ENCODE peak calls at places on chromosome 2, in six cellular contexts. One of them, this sample, is unnamed.
A peak's percentile ranks its signal among the peaks of the same experiment; 100 is the strongest.

GRCh38 chr2:190791983-190792575 is 88.5 kb upstream of the GLS start:
- DNase-seq in astrocyte: no peak
- DNase-seq in fibroblast of lung: peak; percentile 11
- DNase-seq in IMR-90: peak; percentile 26
- DNase-seq in GM23248: no peak
- DNase-seq in HCT116: no peak
- DNase-seq in this sample: no peak

GRCh38 chr2:45908316-45909150 is 257.1 kb downstream of the PRKCE start:
- DNase-seq in astrocyte: no peak
- DNase-seq in fibroblast of lung: no peak
- DNase-seq in IMR-90: no peak
- DNase-seq in GM23248: peak; percentile 39
- DNase-seq in HCT116: no peak
- DNase-seq in this sample: no peak

GRCh38 chr2:66134113-66134730 is 300.7 kb upstream of the MEIS1 start:
- DNase-seq in astrocyte: no peak
- DNase-seq in fibroblast of lung: no peak
- DNase-seq in IMR-90: no peak
- DNase-seq in GM23248: no peak
- DNase-seq in HCT116: no peak
- DNase-seq in this sample: no peak

GRCh38 chr2:28586864-28587263 is 91.0 kb downstream of the PLB1 start:
- DNase-seq in astrocyte: no peak
- DNase-seq in fibroblast of lung: no peak
- DNase-seq in IMR-90: no peak
- DNase-seq in GM23248: no peak
- DNase-seq in HCT116: no peak
- DNase-seq in this sample: no peak

GRCh38 chr2:124437811-124438210 is 412.7 kb downstream of the CNTNAP5 start:
- DNase-seq in astrocyte: no peak
- DNase-seq in fibroblast of lung: no peak
- DNase-seq in IMR-90: no peak
- DNase-seq in GM23248: no peak
- DNase-seq in HCT116: no peak
- DNase-seq in this sample: no peak

GRCh38 chr2:165898381-165898780 is 55.2 kb downstream of the TTC21B start:
- DNase-seq in astrocyte: no peak
- DNase-seq in fibroblast of lung: no peak
- DNase-seq in IMR-90: peak; percentile 28
- DNase-seq in GM23248: peak; percentile 24
- DNase-seq in HCT116: no peak
- DNase-seq in this sample: no peak

GRCh38 chr2:19579466-19579865 is 221.0 kb upstream of the OSR1 start:
- DNase-seq in astrocyte: no peak
- DNase-seq in fibroblast of lung: no peak
- DNase-seq in IMR-90: no peak
- DNase-seq in GM23248: peak; percentile 13
- DNase-seq in HCT116: no peak
- DNase-seq in this sample: no peak

GRCh38 chr2:225041210-225041870 is 928 bp downstream of the DOCK10 start:
- DNase-seq in astrocyte: peak; percentile 48
- DNase-seq in fibroblast of lung: peak; percentile 56
- DNase-seq in IMR-90: peak; percentile 62
- DNase-seq in GM23248: peak; percentile 67
- DNase-seq in HCT116: no peak
- DNase-seq in this sample: no peak

GRCh38 chr2:191020742-191021381 is 6.9 kb upstream of the STAT1 start:
- DNase-seq in astrocyte: peak; percentile 83
- DNase-seq in fibroblast of lung: peak; percentile 91
- DNase-seq in IMR-90: peak; percentile 93
- DNase-seq in GM23248: peak; percentile 93
- DNase-seq in HCT116: no peak
- DNase-seq in this sample: no peak

GRCh38 chr2:129199501-129199900 is 780.0 kb upstream of the RAB6C start:
- DNase-seq in astrocyte: no peak
- DNase-seq in fibroblast of lung: no peak
- DNase-seq in IMR-90: no peak
- DNase-seq in GM23248: no peak
- DNase-seq in HCT116: no peak
- DNase-seq in this sample: no peak

GRCh38 chr2:27857417-27858172 is 32.6 kb downstream of the RBKS start:
- DNase-seq in astrocyte: peak; percentile 82
- DNase-seq in fibroblast of lung: no peak
- DNase-seq in IMR-90: peak; percentile 62
- DNase-seq in GM23248: peak; percentile 95
- DNase-seq in HCT116: no peak
- DNase-seq in this sample: no peak

GRCh38 chr2:215960825-215961224 is 52.5 kb downstream of the MREG start:
- DNase-seq in astrocyte: no peak
- DNase-seq in fibroblast of lung: no peak
- DNase-seq in IMR-90: no peak
- DNase-seq in GM23248: no peak
- DNase-seq in HCT116: no peak
- DNase-seq in this sample: no peak

GRCh38 chr2:69754633-69755032 is 12.7 kb downstream of the ANXA4 start:
- DNase-seq in astrocyte: no peak
- DNase-seq in fibroblast of lung: no peak
- DNase-seq in IMR-90: no peak
- DNase-seq in GM23248: peak; percentile 30
- DNase-seq in HCT116: no peak
- DNase-seq in this sample: no peak

GRCh38 chr2:27016801-27017325 is 15.9 kb upstream of the TMEM214 start:
- DNase-seq in astrocyte: peak; percentile 49
- DNase-seq in fibroblast of lung: peak; percentile 80
- DNase-seq in IMR-90: peak; percentile 77
- DNase-seq in GM23248: peak; percentile 84
- DNase-seq in HCT116: peak; percentile 50
- DNase-seq in this sample: peak; percentile 81

GRCh38 chr2:64212346-64212745 is 68.1 kb upstream of the PELI1 start:
- DNase-seq in astrocyte: peak; percentile 94
- DNase-seq in fibroblast of lung: peak; percentile 66
- DNase-seq in IMR-90: peak; percentile 45
- DNase-seq in GM23248: peak; percentile 73
- DNase-seq in HCT116: no peak
- DNase-seq in this sample: no peak

GRCh38 chr2:240405654-240406313 is 29.7 kb upstream of the GPC1 start:
- DNase-seq in astrocyte: no peak
- DNase-seq in fibroblast of lung: no peak
- DNase-seq in IMR-90: no peak
- DNase-seq in GM23248: no peak
- DNase-seq in HCT116: no peak
- DNase-seq in this sample: no peak

GRCh38 chr2:160409480-160409879 is 84.1 kb downstream of the RBMS1 start:
- DNase-seq in astrocyte: peak; percentile 81
- DNase-seq in fibroblast of lung: no peak
- DNase-seq in IMR-90: no peak
- DNase-seq in GM23248: no peak
- DNase-seq in HCT116: no peak
- DNase-seq in this sample: no peak

GRCh38 chr2:240509667-240510512 is 47.9 kb downstream of the ANKMY1 start:
- DNase-seq in astrocyte: no peak
- DNase-seq in fibroblast of lung: no peak
- DNase-seq in IMR-90: no peak
- DNase-seq in GM23248: no peak
- DNase-seq in HCT116: no peak
- DNase-seq in this sample: no peak

GRCh38 chr2:178280261-178280852 is 86.0 kb downstream of the OSBPL6 start:
- DNase-seq in astrocyte: peak; percentile 41
- DNase-seq in fibroblast of lung: peak; percentile 67
- DNase-seq in IMR-90: peak; percentile 59
- DNase-seq in GM23248: peak; percentile 60
- DNase-seq in HCT116: peak; percentile 45
- DNase-seq in this sample: peak; percentile 26

GRCh38 chr2:199458806-199459285 is 1.1 kb upstream of the SATB2 start:
- DNase-seq in astrocyte: no peak
- DNase-seq in fibroblast of lung: no peak
- DNase-seq in IMR-90: peak; percentile 35
- DNase-seq in GM23248: peak; percentile 71
- DNase-seq in HCT116: no peak
- DNase-seq in this sample: no peak

GRCh38 chr2:18299423-18300212 is 260.8 kb downstream of the RDH14 start:
- DNase-seq in astrocyte: peak; percentile 99
- DNase-seq in fibroblast of lung: peak; percentile 71
- DNase-seq in IMR-90: peak; percentile 96
- DNase-seq in GM23248: peak; percentile 69
- DNase-seq in HCT116: no peak
- DNase-seq in this sample: no peak

GRCh38 chr2:111219285-111219684 is 98.6 kb downstream of the BCL2L11 start:
- DNase-seq in astrocyte: peak; percentile 69
- DNase-seq in fibroblast of lung: no peak
- DNase-seq in IMR-90: peak; percentile 12
- DNase-seq in GM23248: no peak
- DNase-seq in HCT116: no peak
- DNase-seq in this sample: no peak

GRCh38 chr2:58571181-58571852 is 330.2 kb upstream of the FANCL start:
- DNase-seq in astrocyte: peak; percentile 58
- DNase-seq in fibroblast of lung: peak; percentile 85
- DNase-seq in IMR-90: peak; percentile 69
- DNase-seq in GM23248: peak; percentile 85
- DNase-seq in HCT116: peak; percentile 77
- DNase-seq in this sample: peak; percentile 12

GRCh38 chr2:202494300-202494699 is 118.2 kb downstream of the BMPR2 start:
- DNase-seq in astrocyte: peak; percentile 31
- DNase-seq in fibroblast of lung: peak; percentile 92
- DNase-seq in IMR-90: peak; percentile 96
- DNase-seq in GM23248: peak; percentile 86
- DNase-seq in HCT116: no peak
- DNase-seq in this sample: peak; percentile 24

GRCh38 chr2:52916976-52917375 is 850.6 kb upstream of the CHAC2 start:
- DNase-seq in astrocyte: no peak
- DNase-seq in fibroblast of lung: no peak
- DNase-seq in IMR-90: no peak
- DNase-seq in GM23248: no peak
- DNase-seq in HCT116: no peak
- DNase-seq in this sample: no peak

GRCh38 chr2:52919668-52920067 is 847.9 kb upstream of the CHAC2 start:
- DNase-seq in astrocyte: no peak
- DNase-seq in fibroblast of lung: peak; percentile 27
- DNase-seq in IMR-90: peak; percentile 10
- DNase-seq in GM23248: no peak
- DNase-seq in HCT116: no peak
- DNase-seq in this sample: peak; percentile 3

DNA sequence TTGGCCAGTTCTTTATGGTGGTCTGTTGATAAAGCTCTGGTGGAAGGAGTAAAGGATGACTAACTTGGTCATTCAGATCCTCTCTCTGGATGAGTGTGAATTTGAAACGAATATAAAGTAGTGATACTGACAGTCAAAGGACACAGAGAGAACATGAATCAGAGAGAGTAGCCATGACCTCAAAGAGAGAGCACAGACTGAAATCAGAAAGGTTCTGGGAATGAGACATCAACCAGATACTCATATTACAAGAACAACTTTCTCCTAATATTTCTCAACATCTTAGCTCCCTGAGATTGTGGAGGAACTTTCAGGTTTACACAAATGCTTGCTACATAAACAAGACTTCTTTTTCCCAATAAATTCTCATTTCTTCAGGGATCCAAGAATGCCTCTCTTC is 849.1 kb upstream of the CHAC2 start:
- DNase-seq in astrocyte: peak; percentile 58
- DNase-seq in fibroblast of lung: peak; percentile 82
- DNase-seq in IMR-90: peak; percentile 93
- DNase-seq in GM23248: no peak
- DNase-seq in HCT116: no peak
- DNase-seq in this sample: no peak
- H3K27me3 ChIP-seq in astrocyte: no peaks in the 10 kb centered on the region
- H3K27me3 ChIP-seq in fibroblast of lung: no peaks in the 10 kb centered on the region
- H3K27me3 ChIP-seq in IMR-90: no peaks in the 10 kb centered on the region
- H3K27me3 ChIP-seq in GM23248: no peaks in the 10 kb centered on the region
- H3K27me3 ChIP-seq in HCT116: no peaks in the 10 kb centered on the region
- H3K27me3 ChIP-seq in this sample: no peaks in the 10 kb centered on the region

DNA sequence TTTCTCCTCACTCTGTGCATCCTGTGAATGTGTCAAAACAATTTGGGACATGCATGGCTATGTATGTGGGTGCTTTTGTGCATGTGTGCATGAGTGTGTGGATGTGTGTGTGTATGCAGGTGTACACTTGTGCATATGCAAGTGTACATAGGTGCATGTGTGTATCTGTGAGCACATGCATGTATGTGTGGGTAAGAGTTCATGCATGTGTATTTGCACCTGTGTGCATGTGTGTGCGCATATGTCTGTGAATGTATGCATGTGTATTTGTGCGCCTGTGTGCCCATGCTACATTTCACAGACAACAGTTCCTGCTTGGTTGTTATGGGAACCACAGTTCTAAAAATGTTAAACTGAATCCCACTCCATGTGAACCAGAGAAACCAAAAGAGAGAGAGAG is 1.9 kb upstream of the FBXO41 start:
- DNase-seq in astrocyte: no peak
- DNase-seq in fibroblast of lung: no peak
- DNase-seq in IMR-90: no peak
- DNase-seq in GM23248: no peak
- DNase-seq in HCT116: no peak
- DNase-seq in this sample: no peak
- H3K27me3 ChIP-seq in astrocyte: peaks cover 55% of the 10 kb centered on the region
- H3K27me3 ChIP-seq in fibroblast of lung: peaks cover 34% of the 10 kb centered on the region
- H3K27me3 ChIP-seq in IMR-90: peaks cover 22% of the 10 kb centered on the region
- H3K27me3 ChIP-seq in GM23248: peaks cover 21% of the 10 kb centered on the region
- H3K27me3 ChIP-seq in HCT116: no peaks in the 10 kb centered on the region
- H3K27me3 ChIP-seq in this sample: peaks cover 10% of the 10 kb centered on the region

GRCh38 chr2:148614332-148615049 is 30.1 kb upstream of the EPC2 start:
- DNase-seq in astrocyte: peak; percentile 65
- DNase-seq in fibroblast of lung: peak; percentile 10
- DNase-seq in IMR-90: peak; percentile 39
- DNase-seq in GM23248: peak; percentile 38
- DNase-seq in HCT116: peak; percentile 4
- DNase-seq in this sample: no peak

GRCh38 chr2:148616696-148617095 is 27.9 kb upstream of the EPC2 start:
- DNase-seq in astrocyte: no peak
- DNase-seq in fibroblast of lung: no peak
- DNase-seq in IMR-90: no peak
- DNase-seq in GM23248: no peak
- DNase-seq in HCT116: no peak
- DNase-seq in this sample: peak; percentile 5

GRCh38 chr2:148614024-148614331 is 30.6 kb upstream of the EPC2 start:
- DNase-seq in astrocyte: peak; percentile 5
- DNase-seq in fibroblast of lung: peak; percentile 27
- DNase-seq in IMR-90: no peak
- DNase-seq in GM23248: no peak
- DNase-seq in HCT116: no peak
- DNase-seq in this sample: no peak

GRCh38 chr2:148617219-148617618 is 27.3 kb upstream of the EPC2 start:
- DNase-seq in astrocyte: no peak
- DNase-seq in fibroblast of lung: no peak
- DNase-seq in IMR-90: no peak
- DNase-seq in GM23248: no peak
- DNase-seq in HCT116: no peak
- DNase-seq in this sample: no peak

GRCh38 chr2:148615446-148615845 is 29.1 kb upstream of the EPC2 start:
- DNase-seq in astrocyte: no peak
- DNase-seq in fibroblast of lung: no peak
- DNase-seq in IMR-90: no peak
- DNase-seq in GM23248: no peak
- DNase-seq in HCT116: no peak
- DNase-seq in this sample: no peak
- H3K27me3 ChIP-seq in astrocyte: no peaks in the 10 kb centered on the region
- H3K27me3 ChIP-seq in fibroblast of lung: peaks cover 4% of the 10 kb centered on the region
- H3K27me3 ChIP-seq in IMR-90: peaks cover 6% of the 10 kb centered on the region
- H3K27me3 ChIP-seq in GM23248: peaks cover 10% of the 10 kb centered on the region
- H3K27me3 ChIP-seq in HCT116: no peaks in the 10 kb centered on the region
- H3K27me3 ChIP-seq in this sample: no peaks in the 10 kb centered on the region

GRCh38 chr2:217858519-217859466 is 144.0 kb downstream of the TNS1 start:
- DNase-seq in astrocyte: peak; percentile 78
- DNase-seq in fibroblast of lung: peak; percentile 94
- DNase-seq in IMR-90: peak; percentile 96
- DNase-seq in GM23248: peak; percentile 98
- DNase-seq in HCT116: no peak
- DNase-seq in this sample: peak; percentile 94
- H3K27me3 ChIP-seq in astrocyte: no peaks in the 10 kb centered on the region
- H3K27me3 ChIP-seq in fibroblast of lung: no peaks in the 10 kb centered on the region
- H3K27me3 ChIP-seq in IMR-90: no peaks in the 10 kb centered on the region
- H3K27me3 ChIP-seq in GM23248: no peaks in the 10 kb centered on the region
- H3K27me3 ChIP-seq in HCT116: no peaks in the 10 kb centered on the region
- H3K27me3 ChIP-seq in this sample: no peaks in the 10 kb centered on the region